ENCODE peak calls at places on chromosomes 11 and 22, in six cellular contexts. F is left lung, E is GM23338, Y is left ventricle myocardium inferior, S is Caco-2, Z is sigmoid colon. U is an unnamed sample.

GRCh38 chr22:46091277-46091977 is 58.9 kb upstream of the PPARA start:
- DNase-seq in F (no peak), E (no peak), Y (peak; percentile 12), S (no peak), Z (no peak), U (no peak)

GRCh38 chr11:68002943-68003845 is 703 bp downstream of the UNC93B1 start:
- DNase-seq in F (peak; percentile 63), E (peak; percentile 70), Y (no peak), S (peak; percentile 63), Z (no peak), U (peak; percentile 63)

GRCh38 chr11:34826384-34826726 is 89.8 kb downstream of the APIP start:
- DNase-seq in F (no peak), E (no peak), Y (no peak), S (no peak), Z (no peak), U (no peak)

GRCh38 chr11:106399075-106399500 is 321.6 kb downstream of the AASDHPPT start:
- DNase-seq in F (peak; percentile 68), E (no peak), Y (no peak), S (no peak), Z (no peak), U (no peak)

GRCh38 chr11:118076754-118077281 is at the start of gene TMPRSS4:
- DNase-seq in F (peak; percentile 62), E (peak; percentile 79), Y (no peak), S (peak; percentile 93), Z (no peak), U (peak; percentile 99)

GRCh38 chr11:83566948-83567347 is 280.8 kb upstream of the CCDC90B start:
- DNase-seq in F (no peak), E (no peak), Y (no peak), S (no peak), Z (no peak), U (peak; percentile 60)

GRCh38 chr22:28498044-28498443 is 181.6 kb downstream of the TTC28 start:
- DNase-seq in F (no peak), E (no peak), Y (no peak), S (no peak), Z (no peak), U (no peak)

GRCh38 chr11:118084247-118084646 is 2.5 kb downstream of the SMIM35 start:
- DNase-seq in F (no peak), E (no peak), Y (no peak), S (no peak), Z (no peak), U (peak; percentile 85)

GRCh38 chr11:3723014-3723708 is 52.0 kb upstream of the CHRNA10 start:
- DNase-seq in F (peak; percentile 45), E (no peak), Y (no peak), S (no peak), Z (no peak), U (peak; percentile 36)

GRCh38 chr22:39388261-39389011 is 11.1 kb upstream of the TAB1 start:
- DNase-seq in F (peak; percentile 85), E (peak; percentile 99), Y (peak; percentile 84), S (no peak), Z (peak; percentile 92), U (peak; percentile 66)

GRCh38 chr11:96054870-96055705 is 131.2 kb upstream of the MTMR2 start:
- DNase-seq in F (no peak), E (peak; percentile 59), Y (no peak), S (peak; percentile 48), Z (no peak), U (peak; percentile 62)

GRCh38 chr11:70762810-70763209 is 364.5 kb downstream of the CTTN start:
- DNase-seq in F (no peak), E (no peak), Y (no peak), S (no peak), Z (no peak), U (no peak)

GRCh38 chr11:32006799-32007388 is 84.0 kb upstream of the RCN1 start:
- DNase-seq in F (no peak), E (peak; percentile 84), Y (no peak), S (peak; percentile 44), Z (no peak), U (peak; percentile 19)

GRCh38 chr11:44992774-44993173 is 42.1 kb upstream of the TP53I11 start:
- DNase-seq in F (no peak), E (no peak), Y (no peak), S (no peak), Z (no peak), U (no peak)

GRCh38 chr11:34308049-34308692 is 49.6 kb downstream of the ABTB2 start:
- DNase-seq in F (no peak), E (no peak), Y (no peak), S (no peak), Z (no peak), U (peak; percentile 18)

GRCh38 chr11:32705309-32706033 is 89.0 kb downstream of the CCDC73 start:
- DNase-seq in F (no peak), E (no peak), Y (no peak), S (no peak), Z (no peak), U (no peak)

GRCh38 chr11:134412508-134413333 is 679 bp upstream of the B3GAT1 start:
- DNase-seq in F (no peak), E (peak; percentile 81), Y (no peak), S (no peak), Z (no peak), U (no peak)

GRCh38 chr11:1179641-1180040 is 21.9 kb downstream of the MUC5AC start:
- DNase-seq in F (no peak), E (no peak), Y (peak; percentile 5), S (no peak), Z (no peak), U (no peak)

GRCh38 chr11:12088531-12088930 is 21.9 kb upstream of the MICAL2 start:
- DNase-seq in F (no peak), E (no peak), Y (no peak), S (no peak), Z (no peak), U (no peak)

GRCh38 chr11:120212259-120212888 is 1.5 kb downstream of the OAF start:
- DNase-seq in F (no peak), E (peak; percentile 36), Y (no peak), S (no peak), Z (no peak), U (peak; percentile 39)

GRCh38 chr22:35386670-35387288 is 5.9 kb downstream of the HMOX1 start:
- DNase-seq in F (no peak), E (no peak), Y (no peak), S (no peak), Z (no peak), U (no peak)

GRCh38 chr22:17370036-17370765 is 941 bp downstream of the CECR2 start:
- DNase-seq in F (no peak), E (peak; percentile 51), Y (peak; percentile 37), S (peak; percentile 8), Z (no peak), U (no peak)

GRCh38 chr11:122187373-122188165 is 71.6 kb upstream of the BLID start:
- DNase-seq in F (no peak), E (no peak), Y (no peak), S (no peak), Z (no peak), U (no peak)

GRCh38 chr11:44269369-44270351 is 40.3 kb downstream of the ALX4 start:
- DNase-seq in F (no peak), E (no peak), Y (no peak), S (no peak), Z (no peak), U (no peak)

GRCh38 chr11:36467913-36468312 is 42.2 kb downstream of the TRAF6 start:
- DNase-seq in F (no peak), E (peak; percentile 11), Y (no peak), S (peak; percentile 25), Z (no peak), U (no peak)

GRCh38 chr22:49345896-49346295 is 481.8 kb downstream of the BRD1 start:
- DNase-seq in F (no peak), E (no peak), Y (no peak), S (no peak), Z (no peak), U (no peak)

GRCh38 chr11:76385903-76386302 is 4.8 kb downstream of the GVQW3 start:
- DNase-seq in F (no peak), E (peak; percentile 49), Y (no peak), S (peak; percentile 56), Z (no peak), U (peak; percentile 89)

GRCh38 chr11:94017446-94017845 is 3.7 kb upstream of the HEPHL1 start:
- DNase-seq in F (no peak), E (no peak), Y (no peak), S (no peak), Z (no peak), U (no peak)

GRCh38 chr11:37643968-37644367 is 1045.9 kb upstream of the RAG2 start:
- DNase-seq in F (no peak), E (no peak), Y (no peak), S (no peak), Z (no peak), U (no peak)
- H3K4me3 ChIP-seq in F (no peak overlapping the region), E (no peak overlapping the region), Y (no peak overlapping the region), S (no peak overlapping the region), Z (no peak overlapping the region), U (no peak overlapping the region)

GRCh38 chr11:73914284-73914683 is 36.5 kb upstream of the DNAJB13 start:
- DNase-seq in F (no peak), E (no peak), Y (no peak), S (peak; percentile 42), Z (no peak), U (peak; percentile 81)
- H3K36me3 ChIP-seq in F (peaks cover 85% of the 10 kb centered on the region), E (no peaks in the 10 kb centered on the region), Y (peaks cover 97% of the 10 kb centered on the region), S (no peaks in the 10 kb centered on the region), Z (peaks cover 23% of the 10 kb centered on the region), U (peaks cover 12% of the 10 kb centered on the region)

DNA sequence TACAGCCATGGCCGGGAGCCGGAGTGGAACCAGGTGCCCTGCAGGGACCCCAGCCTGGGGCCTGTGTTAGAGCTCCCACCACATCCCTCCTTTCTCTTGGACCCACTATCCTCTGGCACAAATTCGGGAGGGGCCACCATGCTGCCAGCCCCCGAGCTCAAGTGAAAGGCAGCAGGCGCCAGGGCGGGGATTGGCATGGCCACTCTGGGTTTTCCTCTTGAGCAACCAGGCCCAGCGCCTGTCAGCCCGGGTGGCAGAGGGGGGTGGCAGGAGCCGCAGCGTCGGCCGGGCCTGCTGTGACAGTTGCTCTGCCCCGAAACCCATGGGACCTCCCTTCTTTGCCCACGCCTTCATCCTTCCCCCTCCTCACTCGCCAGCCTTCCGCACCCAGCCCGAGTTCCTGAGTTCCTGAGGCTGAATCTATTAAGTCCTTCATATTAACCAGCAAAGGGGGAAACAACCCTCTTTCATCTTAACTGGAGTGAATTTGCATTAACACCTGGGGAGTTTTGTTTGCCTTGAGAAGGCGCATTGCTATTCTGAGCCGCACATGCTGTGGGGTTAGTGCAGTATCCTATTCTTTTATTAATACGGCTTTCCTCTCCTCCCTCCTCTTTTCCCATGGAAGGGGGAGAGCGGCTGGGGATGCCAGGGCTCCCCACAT is 16.7 kb upstream of the CABP7 start:
- DNase-seq in F (peak; percentile 47), E (peak; percentile 58), Y (peak; percentile 33), S (no peak), Z (no peak), U (no peak)
- H3K4me1 ChIP-seq in F (peaks cover 33% of the 10 kb centered on the region), E (peaks cover 50% of the 10 kb centered on the region), Y (peaks cover 21% of the 10 kb centered on the region), S (peaks cover 5% of the 10 kb centered on the region), Z (peaks cover 31% of the 10 kb centered on the region), U (no peaks in the 10 kb centered on the region)

GRCh38 chr22:31160328-31160978 is 471 bp downstream of the RNF185 start:
- DNase-seq in F (no peak), E (no peak), Y (no peak), S (peak; percentile 30), Z (peak; percentile 74), U (peak; percentile 35)

GRCh38 chr22:31161386-31161785 is 1.4 kb downstream of the RNF185 start:
- DNase-seq in F (no peak), E (no peak), Y (no peak), S (no peak), Z (no peak), U (peak; percentile 38)

GRCh38 chr22:31162015-31162765 is 2.2 kb downstream of the RNF185 start:
- DNase-seq in F (no peak), E (no peak), Y (no peak), S (no peak), Z (no peak), U (no peak)
- H3K4me3 ChIP-seq in F (peak overlapping the region; percentile 86), E (no peak overlapping the region), Y (peak overlapping the region; percentile 91), S (no peak overlapping the region), Z (no peak overlapping the region), U (no peak overlapping the region)

U was measured in small intestine.